ENCODE peak calls at places on chromosomes 12 and 14, in nine cellular contexts. Z is thoracic aorta, J is Peyer's patch, A is ovary, E is pancreas, C is breast epithelium, B is endodermal cell, M is keratinocyte, H is heart left ventricle. R is an unnamed sample.

GRCh38 chr14:104509673-104510072 is 69.9 kb upstream of the C14orf180 start:
- DNase-seq in Z (no peak), J (no peak), A (no peak), E (no peak), C (no peak), B (peak; percentile 56), M (no peak), H (no peak), R (no peak)

GRCh38 chr14:21299562-21300130 is 19.8 kb downstream of the RPGRIP1 start:
- DNase-seq in Z (no peak), J (no peak), A (no peak), E (no peak), C (no peak), B (no peak), M (no peak), H (no peak), R (no peak)

GRCh38 chr12:65761301-65761700 is 63.0 kb upstream of the HMGA2 start:
- DNase-seq in Z (no peak), J (no peak), A (no peak), E (no peak), C (no peak), B (peak; percentile 82), M (no peak), H (no peak), R (no peak)

GRCh38 chr12:90959538-90960139 is 4.7 kb upstream of the CCER1 start:
- DNase-seq in Z (no peak), J (no peak), A (no peak), E (no peak), C (no peak), B (no peak), M (no peak), H (no peak), R (no peak)

GRCh38 chr12:116015525-116015924 is 262.0 kb downstream of the MED13L start:
- DNase-seq in Z (no peak), J (no peak), A (no peak), E (no peak), C (no peak), B (no peak), M (no peak), H (no peak), R (no peak)

GRCh38 chr12:89117448-89118034 is 234.8 kb downstream of the DUSP6 start:
- DNase-seq in Z (no peak), J (no peak), A (no peak), E (no peak), C (peak; percentile 57), B (no peak), M (peak; percentile 45), H (no peak), R (no peak)

GRCh38 chr12:56593909-56594621 is 36.1 kb downstream of the BAZ2A start:
- DNase-seq in Z (no peak), J (no peak), A (peak; percentile 51), E (no peak), C (no peak), B (peak; percentile 95), M (peak; percentile 32), H (no peak), R (no peak)

GRCh38 chr14:22871962-22872832 is 657 bp downstream of the LRP10 start:
- DNase-seq in Z (no peak), J (peak; percentile 86), A (peak; percentile 87), E (peak; percentile 89), C (peak; percentile 86), B (peak; percentile 97), M (no peak), H (peak; percentile 74), R (peak; percentile 75)

GRCh38 chr14:39265741-39266588 is 32.2 kb downstream of the MIA2 start:
- DNase-seq in Z (no peak), J (no peak), A (no peak), E (no peak), C (no peak), B (no peak), M (no peak), H (peak; percentile 55), R (peak; percentile 58)

GRCh38 chr14:71692496-71692895 is 239.7 kb upstream of the RGS6 start:
- DNase-seq in Z (no peak), J (no peak), A (no peak), E (no peak), C (no peak), B (no peak), M (no peak), H (no peak), R (no peak)

GRCh38 chr12:65308601-65309071 is 30.2 kb downstream of the MSRB3 start:
- DNase-seq in Z (no peak), J (no peak), A (no peak), E (no peak), C (no peak), B (no peak), M (no peak), H (no peak), R (no peak)

GRCh38 chr12:92845320-92845719 is 83.8 kb downstream of the EEA1 start:
- DNase-seq in Z (no peak), J (no peak), A (no peak), E (no peak), C (no peak), B (no peak), M (no peak), H (no peak), R (no peak)

GRCh38 chr12:52216807-52217206 is 16.2 kb upstream of the KRT7 start:
- DNase-seq in Z (no peak), J (no peak), A (no peak), E (peak; percentile 78), C (peak; percentile 75), B (peak; percentile 45), M (no peak), H (no peak), R (no peak)

GRCh38 chr14:53953002-53953827 is 3.4 kb downstream of the BMP4 start:
- DNase-seq in Z (no peak), J (peak; percentile 90), A (peak; percentile 94), E (peak; percentile 88), C (peak; percentile 76), B (peak; percentile 93), M (no peak), H (peak; percentile 90), R (peak; percentile 88)

GRCh38 chr14:23034498-23035302 is at the start of gene PSMB5:
- DNase-seq in Z (peak; percentile 73), J (peak; percentile 84), A (peak; percentile 86), E (peak; percentile 82), C (peak; percentile 88), B (peak; percentile 96), M (peak; percentile 89), H (peak; percentile 90), R (peak; percentile 89)

GRCh38 chr12:50507930-50508329 is 3.1 kb downstream of the DIP2B start:
- DNase-seq in Z (no peak), J (no peak), A (no peak), E (no peak), C (no peak), B (no peak), M (no peak), H (no peak), R (no peak)

GRCh38 chr14:56004807-56005579 is 113.2 kb upstream of the PELI2 start:
- DNase-seq in Z (no peak), J (peak; percentile 68), A (peak; percentile 52), E (no peak), C (no peak), B (peak; percentile 53), M (no peak), H (peak; percentile 11), R (no peak)
- H3K4me3 ChIP-seq in Z (peak overlapping the region; percentile 39), J (peak overlapping the region; percentile 8), A (peak overlapping the region; percentile 17), E (no peak overlapping the region), C (peak overlapping the region; percentile 20), B (no peak overlapping the region), M (no peak overlapping the region), H (no peak overlapping the region), R (peak overlapping the region; percentile 44)

GRCh38 chr12:23472329-23472971 is 477.0 kb downstream of the SOX5 start:
- DNase-seq in Z (no peak), J (no peak), A (no peak), E (no peak), C (no peak), B (peak; percentile 73), M (peak; percentile 92), H (no peak), R (no peak)

GRCh38 chr12:23474438-23475000 is 475.0 kb downstream of the SOX5 start:
- DNase-seq in Z (no peak), J (no peak), A (no peak), E (no peak), C (no peak), B (no peak), M (no peak), H (no peak), R (no peak)

GRCh38 chr12:23473071-23473470 is 476.4 kb downstream of the SOX5 start:
- DNase-seq in Z (no peak), J (no peak), A (no peak), E (no peak), C (no peak), B (no peak), M (no peak), H (no peak), R (no peak)
- H3K27ac ChIP-seq in Z (no peak overlapping the region), J (no peak overlapping the region), A (no peak overlapping the region), E (no peak overlapping the region), C (no peak overlapping the region), B (no peak overlapping the region), M (peak overlapping the region; percentile 88), H (no peak overlapping the region), R (no peak overlapping the region)

DNA sequence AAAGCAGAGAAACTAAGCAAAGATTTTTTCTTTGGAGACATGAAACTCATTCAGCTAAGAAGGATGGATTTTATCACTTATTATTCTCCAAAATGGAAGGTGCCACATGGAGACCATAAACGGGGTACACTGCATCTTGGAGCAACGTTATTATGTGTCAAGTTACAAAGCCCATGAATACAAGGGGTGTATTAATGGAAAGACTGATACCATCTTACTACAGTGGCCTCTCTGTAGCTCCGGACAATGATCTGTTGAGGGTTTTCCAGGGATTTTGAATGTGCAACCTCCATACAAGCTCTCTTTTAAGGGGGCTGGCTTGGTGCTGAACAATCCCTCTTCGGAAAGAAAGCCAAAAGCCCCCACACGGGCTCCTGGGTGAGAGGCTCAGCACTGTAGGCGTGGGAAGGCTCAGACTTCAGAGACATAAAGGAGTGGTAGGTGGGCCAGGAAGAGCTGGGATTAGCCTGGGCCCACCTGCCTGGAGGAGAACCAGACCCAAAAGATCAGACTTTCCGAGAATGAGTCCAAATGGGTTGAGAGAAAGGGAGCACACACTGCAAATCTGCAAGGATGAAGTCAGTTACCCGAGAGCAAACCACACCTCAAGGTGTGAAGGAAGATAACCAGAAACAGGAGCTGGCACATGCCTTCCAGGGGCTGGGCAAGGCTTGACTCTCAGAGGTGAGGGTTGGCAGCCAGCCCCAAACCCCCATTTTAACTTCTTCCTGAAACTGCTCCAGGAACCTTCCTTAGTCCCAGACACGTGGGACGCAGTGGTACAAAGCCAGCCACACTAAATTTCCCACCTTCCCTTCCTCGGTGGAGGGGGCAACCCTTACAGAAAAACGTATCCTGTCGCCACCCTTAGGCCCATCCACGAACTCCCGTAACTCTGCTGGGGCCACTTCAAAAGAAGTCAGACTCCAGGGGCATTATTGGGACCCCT is 1.5 kb downstream of the VPS37B start:
- DNase-seq in Z (no peak), J (peak; percentile 68), A (no peak), E (no peak), C (no peak), B (no peak), M (no peak), H (no peak), R (no peak)
- H3K4me1 ChIP-seq in Z (peaks cover 47% of the 10 kb centered on the region), J (no peaks in the 10 kb centered on the region), A (peaks cover 3% of the 10 kb centered on the region), E (peaks cover 51% of the 10 kb centered on the region), C (no peaks in the 10 kb centered on the region), B (peaks cover 8% of the 10 kb centered on the region), M (peaks cover 72% of the 10 kb centered on the region), H (peaks cover 42% of the 10 kb centered on the region), R (peaks cover 69% of the 10 kb centered on the region)

DNA sequence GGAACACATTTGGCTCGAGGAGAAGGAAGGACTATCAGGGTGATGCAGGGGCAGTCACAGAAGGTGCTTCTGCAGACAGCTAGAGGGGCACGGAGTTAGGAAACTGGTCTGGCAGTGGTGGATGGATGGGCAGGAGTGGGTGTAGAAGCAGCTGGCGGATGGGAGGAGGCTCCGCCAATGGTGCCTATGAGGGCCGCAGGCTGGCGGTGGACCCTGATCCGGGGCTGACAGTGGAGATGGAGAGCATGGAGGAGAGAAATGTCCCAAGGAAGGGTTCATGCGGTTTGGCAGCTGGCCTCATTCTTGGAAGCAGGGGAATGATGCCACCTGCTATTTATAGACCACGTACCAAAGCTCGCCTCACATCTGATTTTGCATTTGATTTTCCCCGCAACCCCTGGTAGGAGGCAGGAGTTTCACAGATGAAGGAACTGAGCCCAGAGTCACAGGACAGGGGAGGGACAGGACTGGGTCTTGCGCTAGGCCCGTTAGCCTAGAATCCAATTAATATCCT is 237.1 kb downstream of the FOXN3 start:
- DNase-seq in Z (no peak), J (no peak), A (no peak), E (no peak), C (no peak), B (no peak), M (no peak), H (no peak), R (no peak)
- H3K4me3 ChIP-seq in Z (no peak overlapping the region), J (no peak overlapping the region), A (no peak overlapping the region), E (no peak overlapping the region), C (no peak overlapping the region), B (no peak overlapping the region), M (no peak overlapping the region), H (no peak overlapping the region), R (no peak overlapping the region)

R was measured in left ventricle myocardium inferior.